ENCODE peak calls at places on chromosomes 12 and 14, in nine cellular contexts. L, O, C, E, R, T, N, K and M are unnamed samples.

GRCh38 chr14:44798386-44799242 is 163.1 kb downstream of the KLHL28 start:
- DNase-seq in L (no peak), O (peak; percentile 71), C (no peak), E (no peak), R (no peak), T (no peak), N (no peak), K (no peak), M (peak; percentile 53)

GRCh38 chr14:92198804-92199203 is 77.0 kb downstream of the CPSF2 start:
- DNase-seq in L (no peak), O (no peak), C (no peak), E (no peak), R (no peak), T (no peak), N (no peak), K (no peak), M (no peak)

GRCh38 chr12:84840356-84840755 is 72.2 kb downstream of the SLC6A15 start:
- DNase-seq in L (no peak), O (no peak), C (no peak), E (no peak), R (no peak), T (no peak), N (no peak), K (no peak), M (no peak)

GRCh38 chr12:53070901-53071492 is 8.2 kb downstream of the SPRYD3 start:
- DNase-seq in L (no peak), O (no peak), C (no peak), E (no peak), R (no peak), T (peak; percentile 69), N (no peak), K (no peak), M (peak; percentile 64)

GRCh38 chr12:51021694-51022093 is 4.5 kb downstream of the SLC11A2 start:
- DNase-seq in L (no peak), O (no peak), C (no peak), E (no peak), R (no peak), T (no peak), N (no peak), K (no peak), M (no peak)

GRCh38 chr12:123607756-123608155 is 5.9 kb downstream of the DDX55 start:
- DNase-seq in L (no peak), O (no peak), C (no peak), E (no peak), R (no peak), T (no peak), N (no peak), K (no peak), M (no peak)

GRCh38 chr12:30515351-30515750 is 180.3 kb downstream of the IPO8 start:
- DNase-seq in L (no peak), O (no peak), C (no peak), E (no peak), R (no peak), T (no peak), N (no peak), K (no peak), M (no peak)

GRCh38 chr12:34605510-34605887 is 583.2 kb downstream of the ALG10 start:
- DNase-seq in L (no peak), O (peak; percentile 20), C (no peak), E (no peak), R (no peak), T (peak; percentile 26), N (no peak), K (no peak), M (peak; percentile 18)

GRCh38 chr12:74999474-74999873 is 210.2 kb downstream of the KCNC2 start:
- DNase-seq in L (peak; percentile 51), O (no peak), C (no peak), E (no peak), R (no peak), T (no peak), N (no peak), K (no peak), M (no peak)

GRCh38 chr12:94209240-94209639 is 60.9 kb downstream of the PLXNC1 start:
- DNase-seq in L (no peak), O (no peak), C (no peak), E (no peak), R (no peak), T (no peak), N (no peak), K (no peak), M (no peak)

GRCh38 chr14:53596845-53597525 is 359.6 kb downstream of the BMP4 start:
- DNase-seq in L (no peak), O (no peak), C (no peak), E (peak; percentile 43), R (no peak), T (no peak), N (no peak), K (no peak), M (no peak)

GRCh38 chr14:105090493-105091334 is 25.5 kb upstream of the GPR132 start:
- DNase-seq in L (peak; percentile 56), O (peak; percentile 99), C (peak; percentile 90), E (peak; percentile 62), R (peak; percentile 93), T (peak; percentile 94), N (peak; percentile 70), K (peak; percentile 73), M (peak; percentile 88)

GRCh38 chr12:5204271-5204670 is 160.6 kb downstream of the KCNA5 start:
- DNase-seq in L (peak; percentile 18), O (no peak), C (no peak), E (no peak), R (no peak), T (no peak), N (peak; percentile 54), K (peak; percentile 24), M (no peak)

GRCh38 chr14:84961637-84962036 is 568.3 kb upstream of the FLRT2 start:
- DNase-seq in L (no peak), O (no peak), C (no peak), E (no peak), R (no peak), T (no peak), N (no peak), K (no peak), M (no peak)

GRCh38 chr14:73997944-73998451 is 21.1 kb downstream of the ENTPD5 start:
- DNase-seq in L (no peak), O (no peak), C (no peak), E (no peak), R (peak; percentile 70), T (no peak), N (no peak), K (no peak), M (no peak)

GRCh38 chr12:108825205-108825950 is 32.0 kb downstream of the SSH1 start:
- DNase-seq in L (peak; percentile 50), O (no peak), C (no peak), E (peak; percentile 76), R (no peak), T (no peak), N (no peak), K (no peak), M (no peak)

GRCh38 chr12:92551853-92552397 is 150.9 kb upstream of the PLEKHG7 start:
- DNase-seq in L (peak; percentile 79), O (no peak), C (no peak), E (peak; percentile 73), R (no peak), T (no peak), N (no peak), K (peak; percentile 97), M (no peak)

GRCh38 chr14:97166497-97166896 is 369.3 kb downstream of the VRK1 start:
- DNase-seq in L (no peak), O (no peak), C (no peak), E (no peak), R (no peak), T (no peak), N (no peak), K (no peak), M (no peak)

GRCh38 chr14:101604935-101605767 is 43.9 kb downstream of the DIO3 start:
- DNase-seq in L (no peak), O (peak; percentile 39), C (no peak), E (no peak), R (no peak), T (no peak), N (no peak), K (no peak), M (no peak)

DNA sequence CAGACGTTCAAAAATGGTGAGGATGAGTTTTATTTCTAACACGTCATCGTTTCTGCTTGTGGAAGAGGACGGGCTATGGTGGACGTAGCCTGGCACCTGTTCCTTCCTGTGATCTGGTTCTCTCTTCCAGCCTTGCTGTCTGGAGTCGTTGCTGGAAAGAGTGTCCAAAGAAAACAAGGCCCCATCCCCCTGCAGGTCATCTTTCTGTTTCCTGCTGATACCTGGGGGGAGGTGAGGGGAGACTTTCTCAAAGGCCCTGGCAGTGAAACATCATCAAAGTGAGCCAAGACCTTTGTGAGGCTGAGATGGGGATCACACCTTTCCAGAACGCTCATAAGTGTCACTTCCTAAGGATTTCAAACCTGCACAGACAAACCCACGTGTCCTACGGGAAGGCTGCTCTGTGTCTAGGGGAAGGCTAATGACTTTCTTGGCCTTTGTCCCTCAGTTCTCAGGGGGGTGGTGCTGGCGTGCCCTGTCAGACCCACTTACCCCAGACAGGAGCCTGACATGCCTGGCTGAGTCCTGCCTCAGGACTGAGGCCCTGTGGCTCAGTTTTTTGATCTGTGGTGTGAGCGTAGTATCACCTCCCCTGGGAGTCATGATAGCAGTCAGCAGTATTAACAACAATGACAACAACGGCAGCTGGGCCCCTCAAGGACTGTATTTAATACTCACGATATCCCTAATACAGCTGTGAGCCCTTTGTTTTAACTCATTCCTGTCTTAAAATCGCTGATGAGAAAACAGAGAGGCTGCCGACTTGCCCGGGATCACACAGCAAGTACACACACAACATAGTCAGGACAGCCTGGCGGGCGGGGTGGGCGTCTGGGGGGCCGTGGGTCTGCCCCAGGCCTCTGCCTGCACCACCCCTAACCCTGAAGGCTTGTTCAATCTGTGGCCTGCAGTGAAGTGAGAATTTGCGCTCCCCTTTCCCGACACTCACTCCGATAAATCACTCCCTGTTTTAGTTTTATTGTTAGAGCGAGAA is 235.3 kb downstream of the SLC41A2 start:
- DNase-seq in L (no peak), O (no peak), C (no peak), E (no peak), R (no peak), T (no peak), N (no peak), K (no peak), M (no peak)
- H3K27ac ChIP-seq in L (no peak overlapping the region), O (no peak overlapping the region), C (no peak overlapping the region), E (no peak overlapping the region), R (no peak overlapping the region), T (no peak overlapping the region), N (no peak overlapping the region), K (no peak overlapping the region), M (no peak overlapping the region)

GRCh38 chr14:79516009-79516408 is 695.3 kb downstream of the DIO2 start:
- DNase-seq in L (no peak), O (no peak), C (no peak), E (no peak), R (no peak), T (no peak), N (no peak), K (no peak), M (no peak)
- H3K27ac ChIP-seq in L (no peak overlapping the region), O (no peak overlapping the region), C (no peak overlapping the region), E (no peak overlapping the region), R (no peak overlapping the region), T (no peak overlapping the region), N (no peak overlapping the region), K (no peak overlapping the region), M (no peak overlapping the region)

GRCh38 chr14:56650977-56651376 is 71.4 kb downstream of the TMEM260 start:
- DNase-seq in L (no peak), O (no peak), C (no peak), E (no peak), R (no peak), T (no peak), N (no peak), K (no peak), M (no peak)
- H3K27ac ChIP-seq in L (no peak overlapping the region), O (no peak overlapping the region), C (no peak overlapping the region), E (no peak overlapping the region), R (no peak overlapping the region), T (no peak overlapping the region), N (no peak overlapping the region), K (no peak overlapping the region), M (no peak overlapping the region)

GRCh38 chr14:104031384-104031783 is 54.1 kb upstream of the ASPG start:
- DNase-seq in L (no peak), O (no peak), C (no peak), E (no peak), R (no peak), T (no peak), N (no peak), K (no peak), M (no peak)
- H3K27ac ChIP-seq in L (no peak overlapping the region), O (no peak overlapping the region), C (no peak overlapping the region), E (no peak overlapping the region), R (no peak overlapping the region), T (no peak overlapping the region), N (no peak overlapping the region), K (no peak overlapping the region), M (no peak overlapping the region)